ENCODE peak calls at places on chromosomes 1 and 21, in four cellular contexts. L is naive thymus-derived CD4-positive, alpha-beta T cell; F is sigmoid colon; W is substantia nigra. C is an unnamed sample.

GRCh38 chr1:235246022-235246948 is 81.7 kb downstream of the ARID4B start:
- DNase-seq in F (no peak), W (no peak), L (no peak), C (no peak)

GRCh38 chr1:32334864-32335618 is 992 bp downstream of the MARCKSL1 start:
- DNase-seq in L (peak), W (peak), F (peak), C (no peak)

GRCh38 chr1:198529414-198529813 is 11.1 kb downstream of the ATP6V1G3 start:
- DNase-seq in F (no peak), W (no peak), L (no peak), C (no peak)

GRCh38 chr1:28104866-28105467 is 16.6 kb upstream of the EYA3 start:
- DNase-seq in F (no peak), L (no peak), W (peak), C (no peak)

GRCh38 chr1:81670286-81670685 is 130.4 kb upstream of the ADGRL2 start:
- DNase-seq in W (peak), L (no peak), F (peak), C (peak)

GRCh38 chr1:1477206-1477605 is 5.6 kb downstream of the ATAD3B start:
- DNase-seq in L (no peak), F (no peak), W (no peak), C (no peak)

GRCh38 chr1:159012495-159012894 is 2.8 kb downstream of the IFI16 start:
- DNase-seq in F (no peak), W (no peak), L (peak), C (no peak)

GRCh38 chr1:151653397-151653796 is 41.5 kb downstream of the SNX27 start:
- DNase-seq in F (no peak), L (no peak), W (no peak), C (no peak)

GRCh38 chr1:203268901-203269653 is 36.2 kb upstream of the BTG2 start:
- DNase-seq in F (no peak), W (no peak), L (peak), C (no peak)

GRCh38 chr1:4691766-4692405 is 37.5 kb downstream of the AJAP1 start:
- DNase-seq in W (no peak), F (no peak), L (no peak), C (no peak)

GRCh38 chr1:197857477-197857876 is 45.0 kb upstream of the C1orf53 start:
- DNase-seq in W (no peak), F (no peak), L (no peak), C (no peak)

DNA sequence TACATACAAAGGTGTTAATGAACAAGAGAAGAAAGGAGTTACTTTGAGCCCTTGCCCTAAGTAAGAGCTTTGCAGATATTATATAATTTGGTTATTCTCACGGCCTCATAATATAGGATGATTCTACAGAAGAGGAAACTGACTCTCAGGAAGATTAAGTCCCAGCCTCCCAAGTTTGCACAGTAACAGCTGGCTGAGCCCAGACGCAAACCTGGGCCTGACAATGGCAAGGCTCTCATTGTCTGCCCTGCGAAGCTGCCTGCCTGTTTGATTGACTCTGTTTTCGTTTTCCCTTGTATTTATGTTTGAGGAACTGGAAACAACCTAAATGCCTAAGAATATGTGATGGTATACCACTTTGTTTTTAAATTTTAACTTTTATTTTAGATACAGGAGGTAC is 76.2 kb upstream of the PGBD5 start:
- DNase-seq in W (no peak), F (no peak), L (no peak), C (no peak)
- H3K27ac ChIP-seq in W (no peak), F (no peak), L (no peak), C (no peak)

GRCh38 chr1:94471271-94471670 is 53.1 kb downstream of the ABCD3 start:
- DNase-seq in W (no peak), L (no peak), F (no peak), C (no peak)
- H3K27ac ChIP-seq in W (no peak), L (no peak), F (no peak), C (no peak)

DNA sequence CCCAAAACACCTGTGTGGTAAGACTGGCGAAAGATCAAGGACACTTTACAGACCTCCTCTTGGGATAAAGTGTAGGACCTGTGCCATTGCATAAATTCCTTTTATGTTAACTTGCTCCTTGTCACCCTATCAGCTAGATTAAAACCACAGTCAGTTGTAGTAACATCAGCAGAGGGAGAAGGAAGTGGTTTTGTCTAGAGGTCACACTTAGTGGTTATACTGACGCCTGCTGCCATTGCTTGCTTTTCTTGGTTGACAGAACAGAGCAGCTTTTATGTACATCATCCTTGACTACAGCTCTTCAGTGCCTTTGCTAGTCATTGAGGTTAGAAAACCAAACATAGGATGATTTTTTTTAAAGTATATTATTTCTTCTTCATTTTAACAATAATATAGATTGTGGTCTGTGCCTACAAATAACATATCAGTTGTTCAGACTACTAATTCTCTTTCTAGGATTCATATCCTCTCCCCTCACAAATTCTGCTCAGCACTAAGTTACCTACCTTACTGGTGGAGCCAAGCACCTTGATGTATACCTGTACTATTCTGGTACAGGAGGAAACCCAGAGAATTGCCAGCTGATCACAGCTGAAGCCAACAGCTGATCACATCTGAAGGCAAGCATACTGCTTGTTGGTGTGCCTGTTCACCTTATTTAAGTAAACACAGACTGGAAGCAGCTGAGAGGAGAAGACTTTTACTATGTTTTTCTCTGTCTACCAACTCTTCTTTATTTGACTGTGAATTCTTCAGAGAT is 101.6 kb downstream of the PBX1 start:
- DNase-seq in F (no peak), W (no peak), L (peak), C (no peak)
- H3K27ac ChIP-seq in F (peak), W (no peak), L (no peak), C (peak)

GRCh38 chr1:37472281-37472680 is 2.1 kb upstream of the ZC3H12A start:
- DNase-seq in W (no peak), F (no peak), L (no peak), C (no peak)
- H3K27ac ChIP-seq in W (peak), F (peak), L (peak), C (peak)

GRCh38 chr21:39018730-39019129 is 164.5 kb downstream of the PSMG1 start:
- DNase-seq in W (no peak), L (no peak), F (no peak), C (no peak)

GRCh38 chr21:39022035-39022900 is 161.0 kb downstream of the PSMG1 start:
- DNase-seq in F (peak), L (no peak), W (no peak), C (no peak)

GRCh38 chr21:39022901-39023693 is 160.2 kb downstream of the PSMG1 start:
- DNase-seq in W (no peak), F (peak), L (no peak), C (no peak)

GRCh38 chr21:39021475-39021832 is 161.8 kb downstream of the PSMG1 start:
- DNase-seq in L (no peak), F (no peak), W (no peak), C (no peak)

GRCh38 chr21:39020751-39021474 is 162.3 kb downstream of the PSMG1 start:
- DNase-seq in L (no peak), W (no peak), F (peak), C (no peak)
- H3K27ac ChIP-seq in L (no peak), W (no peak), F (no peak), C (peak)

C was measured in epithelial cell of prostate.